ENCODE peak calls at places on chromosomes 2 and 18, in eight cellular contexts. I is stomach, Q is NB4, H is A549, K is K562, Z is GM12878, G is transverse colon, O is testis. R is an unnamed sample.

GRCh38 chr18:13568443-13569392 is 157.6 kb downstream of the FAM210A start:
- DNase-seq in O (no peak), I (no peak), Z (peak; percentile 74), Q (no peak), K (no peak), G (no peak), H (no peak), R (no peak)

GRCh38 chr18:72847771-72848170 is 20.0 kb downstream of the NETO1 start:
- DNase-seq in K (no peak), I (no peak), H (no peak), Q (no peak), G (no peak), Z (no peak), O (no peak), R (no peak)

GRCh38 chr2:57181315-57182038 is 865.1 kb upstream of the VRK2 start:
- DNase-seq in H (no peak), G (no peak), O (no peak), K (no peak), Z (no peak), Q (no peak), I (no peak), R (no peak)

GRCh38 chr2:54709341-54709809 is 14.1 kb upstream of the EML6 start:
- DNase-seq in Z (no peak), O (no peak), H (no peak), I (peak; percentile 68), G (peak; percentile 69), K (no peak), Q (no peak), R (peak; percentile 82)

GRCh38 chr2:188811522-188811921 is 162.7 kb upstream of the COL3A1 start:
- DNase-seq in K (no peak), H (no peak), Z (no peak), I (no peak), Q (no peak), G (no peak), O (no peak), R (no peak)

GRCh38 chr2:107364361-107364950 is 462.2 kb upstream of the RGPD4 start:
- DNase-seq in G (no peak), Q (no peak), H (no peak), I (no peak), K (no peak), Z (no peak), O (no peak), R (no peak)

GRCh38 chr2:197779261-197779660 is 5.9 kb downstream of the BOLL start:
- DNase-seq in G (no peak), I (no peak), Q (no peak), K (no peak), O (no peak), H (no peak), Z (no peak), R (no peak)

GRCh38 chr2:134866498-134867099 is 28.2 kb downstream of the ACMSD start:
- DNase-seq in H (no peak), K (no peak), Q (no peak), I (no peak), Z (no peak), O (no peak), G (no peak), R (no peak)

GRCh38 chr2:96485350-96485749 is 19.8 kb downstream of the NEURL3 start:
- DNase-seq in G (no peak), O (no peak), I (no peak), Z (no peak), Q (no peak), H (no peak), K (no peak), R (no peak)

GRCh38 chr2:135960598-135961551 is 24.6 kb downstream of the DARS1 start:
- DNase-seq in Q (no peak), K (no peak), O (no peak), H (no peak), Z (no peak), I (no peak), G (no peak), R (no peak)

GRCh38 chr2:98761909-98762308 is 31.0 kb upstream of the MGAT4A start:
- DNase-seq in I (no peak), Q (no peak), Z (no peak), H (no peak), G (no peak), K (no peak), O (no peak), R (no peak)

GRCh38 chr2:12448846-12449480 is 267.8 kb upstream of the TRIB2 start:
- DNase-seq in I (no peak), G (no peak), O (no peak), Z (no peak), Q (peak; percentile 45), K (no peak), H (no peak), R (no peak)

GRCh38 chr2:240603846-240604245 is 17.3 kb downstream of the CAPN10 start:
- DNase-seq in Z (no peak), K (no peak), H (no peak), O (no peak), Q (no peak), G (peak; percentile 9), I (no peak), R (no peak)

GRCh38 chr2:105870858-105871257 is 126.1 kb downstream of the NCK2 start:
- DNase-seq in G (no peak), H (no peak), K (no peak), Q (no peak), Z (no peak), I (no peak), O (peak; percentile 4), R (no peak)

GRCh38 chr18:8625693-8626092 is 16.5 kb downstream of the RAB12 start:
- DNase-seq in H (no peak), Z (no peak), Q (no peak), I (no peak), G (no peak), O (no peak), K (no peak), R (no peak)

GRCh38 chr2:207153266-207153990 is 12.3 kb downstream of the KLF7 start:
- DNase-seq in G (no peak), H (no peak), K (no peak), Z (no peak), I (no peak), Q (no peak), O (no peak), R (no peak)

GRCh38 chr2:8679827-8680731 is 1.8 kb upstream of the ID2 start:
- DNase-seq in Z (no peak), G (peak; percentile 70), H (peak; percentile 91), K (no peak), Q (no peak), I (peak; percentile 76), O (peak; percentile 52), R (peak; percentile 95)
- TF ChIP-seq POLR2A in Z (no peak), G (peak; percentile 79), H (peak; percentile 90), K (peak; percentile 44), Q (no peak), I (peak; percentile 48), O (no peak), R (peak; percentile 97)

DNA sequence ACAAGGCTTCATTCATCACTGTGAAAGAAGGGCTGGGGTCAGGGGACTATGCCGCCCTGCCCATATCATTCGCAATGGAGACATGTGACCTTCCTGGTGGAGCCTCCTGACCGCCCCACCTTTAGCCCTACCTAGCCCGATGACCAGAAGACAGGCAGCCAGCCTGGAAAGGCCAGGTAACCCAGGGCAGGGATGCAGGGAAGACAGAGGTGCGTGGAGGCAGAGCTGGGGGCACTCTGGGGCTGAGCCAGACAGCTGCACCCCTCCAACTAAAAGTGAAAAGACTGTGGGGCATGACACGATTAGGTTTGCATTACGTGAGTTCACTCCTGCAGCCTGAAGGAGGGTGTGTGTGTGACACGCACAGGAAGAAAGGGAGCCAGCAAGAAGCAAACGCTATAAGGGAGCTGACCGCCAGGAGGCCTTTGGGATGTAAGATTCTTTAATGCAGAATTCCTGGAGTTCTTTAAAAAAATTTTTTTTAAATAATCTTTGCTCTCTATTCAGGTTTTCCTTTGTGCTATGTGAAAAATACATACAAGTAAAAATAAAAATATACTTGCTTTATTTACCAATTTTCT is 3.7 kb upstream of the HES6 start:
- DNase-seq in K (no peak), G (no peak), Q (no peak), H (no peak), I (no peak), Z (no peak), O (no peak), R (peak; percentile 37)
- TF ChIP-seq CTCF in K (no peak), G (peak; percentile 26), Q (no peak), H (no peak), I (no peak), Z (no peak), O (no peak), R (no peak)

GRCh38 chr2:66577331-66578041 is 142.6 kb downstream of the MEIS1 start:
- DNase-seq in H (peak; percentile 28), O (no peak), Z (no peak), K (no peak), Q (no peak), I (no peak), G (no peak), R (no peak)

GRCh38 chr2:66578067-66578852 is 143.3 kb downstream of the MEIS1 start:
- DNase-seq in G (no peak), H (no peak), O (no peak), I (no peak), K (no peak), Q (no peak), Z (no peak), R (no peak)

GRCh38 chr2:66575625-66576371 is 140.9 kb downstream of the MEIS1 start:
- DNase-seq in G (no peak), K (peak; percentile 49), H (peak; percentile 13), I (no peak), Q (no peak), Z (no peak), O (peak; percentile 34), R (peak; percentile 48)

GRCh38 chr2:66574701-66575624 is 140.0 kb downstream of the MEIS1 start:
- DNase-seq in K (peak; percentile 50), G (peak; percentile 44), I (no peak), Q (peak; percentile 55), H (peak; percentile 79), O (peak; percentile 78), Z (no peak), R (peak; percentile 62)

GRCh38 chr2:66576381-66577330 is 141.7 kb downstream of the MEIS1 start:
- DNase-seq in I (no peak), K (no peak), H (peak; percentile 28), Q (no peak), O (peak; percentile 43), Z (no peak), G (no peak), R (peak; percentile 20)
- TF ChIP-seq POLR2A in I (no peak), K (no peak), H (no peak), Q (no peak), O (no peak), Z (no peak), G (no peak), R (no peak)

DNA sequence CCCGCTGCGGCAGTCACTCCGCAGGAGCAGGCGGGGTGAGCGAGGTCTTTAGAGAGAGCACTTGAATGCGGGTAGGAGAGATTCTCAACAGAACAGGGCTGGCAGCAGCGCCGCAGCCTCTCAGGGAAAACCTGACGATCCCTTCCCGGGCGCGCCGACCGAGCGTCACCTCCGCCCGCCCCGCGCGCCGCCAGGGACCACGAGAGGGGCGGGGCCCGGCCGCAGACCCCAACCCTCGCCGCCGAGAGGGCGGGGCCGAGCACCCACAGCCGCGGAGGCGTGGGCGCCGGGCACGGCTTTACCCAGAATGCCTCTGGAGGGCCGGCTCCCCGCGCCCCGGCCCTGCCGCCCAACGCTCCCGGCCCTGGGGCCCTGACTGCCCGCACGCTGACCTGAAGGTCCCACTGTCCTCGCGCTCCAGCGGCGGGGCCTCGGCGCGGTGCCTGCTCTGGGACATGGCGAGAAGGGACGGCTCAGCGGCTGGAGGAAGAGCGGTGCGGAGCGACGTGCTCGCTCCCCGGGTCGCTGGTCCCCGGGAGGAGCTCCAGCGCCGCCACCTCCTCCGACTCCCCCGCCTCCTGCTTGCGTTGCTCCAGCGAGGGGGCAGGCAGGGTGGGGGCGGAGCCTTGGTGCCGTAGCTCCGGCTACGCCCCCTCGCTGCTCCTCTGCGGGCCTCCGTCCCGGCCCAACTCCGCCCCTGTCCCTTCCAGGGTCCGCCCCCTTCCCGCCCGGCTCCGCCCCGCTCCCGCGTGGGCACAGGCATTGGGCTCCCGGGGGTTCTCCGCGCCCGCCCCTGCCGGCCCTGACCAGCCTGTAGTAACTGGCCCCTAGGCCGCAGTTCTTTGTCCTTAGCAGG is at the start of the genes PJVK and PRKRA:
- DNase-seq in O (peak; percentile 98), K (peak; percentile 99), Q (peak; percentile 99), Z (peak; percentile 81), H (peak; percentile 72), I (peak; percentile 97), G (peak; percentile 98), R (peak; percentile 99)
- TF ChIP-seq CTCF in O (peak; percentile 9), K (peak; percentile 14), Q (no peak), Z (no peak), H (no peak), I (no peak), G (no peak), R (no peak)

R was measured in right lobe of liver.